ENCODE peak calls at places on chromosomes 6 and 20, in nine cellular contexts. O is vagina, F is left lung, L is AG04450, A is HFFc6, D is CD14-positive monocyte, I is progenitor cell of endocrine pancreas, R is AG09309, K is psoas muscle. W is an unnamed sample.

GRCh38 chr20:15922556-15922955 is 650.7 kb downstream of the KIF16B start:
- DNase-seq in O (no peak), F (no peak), L (no peak), A (no peak), D (no peak), I (no peak), R (no peak), K (no peak), W (no peak)

GRCh38 chr6:36760685-36761435 is 63.2 kb downstream of the RAB44 start:
- DNase-seq in O (no peak), F (no peak), L (no peak), A (no peak), D (peak; percentile 40), I (no peak), R (no peak), K (no peak), W (no peak)

GRCh38 chr6:45661667-45662066 is 283.9 kb upstream of the SUPT3H start:
- DNase-seq in O (no peak), F (no peak), L (no peak), A (peak; percentile 66), D (no peak), I (no peak), R (peak; percentile 62), K (no peak), W (peak; percentile 83)

GRCh38 chr20:728022-728944 is 40.0 kb downstream of the SLC52A3 start:
- DNase-seq in O (no peak), F (peak; percentile 39), L (no peak), A (peak; percentile 3), D (no peak), I (peak; percentile 76), R (no peak), K (peak; percentile 64), W (no peak)

GRCh38 chr20:53767206-53767924 is 173.7 kb upstream of the ZNF217 start:
- DNase-seq in O (no peak), F (no peak), L (no peak), A (no peak), D (no peak), I (no peak), R (no peak), K (no peak), W (no peak)

GRCh38 chr20:19880256-19881079 is 122.4 kb downstream of the RIN2 start:
- DNase-seq in O (no peak), F (no peak), L (peak; percentile 43), A (peak; percentile 72), D (no peak), I (no peak), R (peak; percentile 72), K (no peak), W (no peak)

GRCh38 chr6:43290353-43290904 is 7.6 kb upstream of the SLC22A7 start:
- DNase-seq in O (no peak), F (no peak), L (no peak), A (no peak), D (no peak), I (no peak), R (no peak), K (no peak), W (no peak)

GRCh38 chr20:7094438-7094997 is 327.0 kb downstream of the BMP2 start:
- DNase-seq in O (no peak), F (no peak), L (no peak), A (no peak), D (no peak), I (no peak), R (no peak), K (no peak), W (no peak)

GRCh38 chr6:13563009-13563408 is 11.4 kb upstream of the SIRT5 start:
- DNase-seq in O (no peak), F (no peak), L (no peak), A (no peak), D (no peak), I (no peak), R (no peak), K (no peak), W (no peak)

GRCh38 chr6:108117427-108118358 is 43.2 kb upstream of the OSTM1 start:
- DNase-seq in O (no peak), F (peak; percentile 57), L (no peak), A (no peak), D (peak; percentile 57), I (peak; percentile 24), R (no peak), K (peak; percentile 57), W (no peak)

GRCh38 chr20:51862796-51863195 is 60.5 kb upstream of the SALL4 start:
- DNase-seq in O (no peak), F (no peak), L (no peak), A (peak; percentile 73), D (no peak), I (no peak), R (peak; percentile 62), K (no peak), W (no peak)

GRCh38 chr6:26195376-26195923 is 108.2 kb downstream of the HFE start:
- DNase-seq in O (no peak), F (peak; percentile 96), L (peak; percentile 86), A (peak; percentile 92), D (peak; percentile 88), I (no peak), R (peak; percentile 87), K (peak; percentile 87), W (peak; percentile 87)

GRCh38 chr6:8888468-8888867 is 453.1 kb upstream of the SLC35B3 start:
- DNase-seq in O (no peak), F (no peak), L (no peak), A (no peak), D (no peak), I (no peak), R (no peak), K (no peak), W (no peak)

GRCh38 chr20:5730131-5730530 is 20.1 kb upstream of the SHLD1 start:
- DNase-seq in O (no peak), F (no peak), L (no peak), A (no peak), D (no peak), I (no peak), R (no peak), K (no peak), W (no peak)
- TF ChIP-seq CTCF in O (no peak), F (no peak), L (no peak), A (no peak), D (no peak), I (no peak), R (no peak), K (no peak), W (no peak)

GRCh38 chr6:98945311-98946005 is 2.3 kb downstream of the FBXL4 start:
- DNase-seq in O (no peak), F (no peak), L (no peak), A (no peak), D (no peak), I (no peak), R (no peak), K (no peak), W (no peak)

GRCh38 chr6:98944168-98944567 is 3.6 kb downstream of the FBXL4 start:
- DNase-seq in O (no peak), F (no peak), L (no peak), A (no peak), D (no peak), I (no peak), R (no peak), K (no peak), W (no peak)

GRCh38 chr6:98941319-98941718 is 6.4 kb downstream of the FBXL4 start:
- DNase-seq in O (no peak), F (no peak), L (no peak), A (no peak), D (no peak), I (no peak), R (no peak), K (no peak), W (no peak)

GRCh38 chr6:98944598-98945011 is 3.1 kb downstream of the FBXL4 start:
- DNase-seq in O (no peak), F (no peak), L (no peak), A (peak; percentile 28), D (no peak), I (no peak), R (no peak), K (no peak), W (no peak)

DNA sequence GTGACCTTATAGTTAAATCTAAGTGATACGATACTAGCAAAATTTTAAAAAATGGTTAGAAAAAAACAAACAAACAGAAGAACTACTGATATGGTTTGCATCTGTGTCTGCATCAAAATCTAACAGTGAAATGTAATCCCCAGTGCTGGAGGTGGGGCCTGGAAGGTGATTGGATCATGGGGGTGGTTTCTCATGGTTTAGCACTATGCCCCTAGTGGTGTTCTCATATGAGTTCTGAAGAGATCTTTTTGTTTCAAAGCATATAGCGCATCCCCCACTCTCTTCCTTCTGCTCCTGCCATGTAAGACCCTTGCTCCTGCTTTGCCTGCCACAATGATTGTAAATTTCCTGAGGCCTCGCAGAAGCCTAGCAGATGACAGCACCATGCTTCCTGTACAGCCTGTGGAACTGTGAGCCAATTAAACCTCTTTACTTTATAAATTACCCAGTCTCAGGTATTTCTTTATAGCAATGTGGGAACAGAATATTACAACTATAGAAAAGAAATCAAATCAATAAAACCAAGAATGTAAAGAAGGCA is 5.4 kb downstream of the FBXL4 start:
- DNase-seq in O (no peak), F (no peak), L (no peak), A (no peak), D (no peak), I (no peak), R (no peak), K (no peak), W (no peak)
- TF ChIP-seq CTCF in O (no peak), F (no peak), L (peak; percentile 3), A (peak; percentile 27), D (peak; percentile 22), I (no peak), R (no peak), K (no peak), W (no peak)

DNA sequence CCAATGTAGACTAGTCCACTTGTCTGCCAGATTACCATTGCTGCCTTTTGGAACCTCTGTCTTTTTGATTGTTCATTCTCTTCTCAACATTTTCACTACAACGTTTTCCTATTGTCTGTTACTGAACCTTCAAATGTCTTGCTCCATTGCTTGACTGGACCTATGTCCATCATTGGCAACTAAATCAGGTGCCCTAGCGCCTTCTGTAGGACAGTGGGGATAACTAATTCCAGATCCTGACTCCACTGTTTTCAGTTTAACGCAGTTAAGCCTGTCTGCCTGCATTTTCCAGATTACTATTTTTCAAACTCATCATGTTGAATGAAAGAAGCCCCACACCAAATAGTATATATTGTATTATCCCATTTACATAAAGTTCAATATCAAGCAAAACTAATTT is 433.6 kb downstream of the RNF144B start:
- DNase-seq in O (no peak), F (no peak), L (no peak), A (no peak), D (no peak), I (no peak), R (no peak), K (no peak), W (no peak)
- TF ChIP-seq CTCF in O (no peak), F (no peak), L (no peak), A (no peak), D (no peak), I (no peak), R (no peak), K (no peak), W (no peak)

GRCh38 chr20:33679758-33680485 is 5.7 kb upstream of the NECAB3 start:
- DNase-seq in O (no peak), F (no peak), L (no peak), A (no peak), D (no peak), I (no peak), R (no peak), K (no peak), W (no peak)
- TF ChIP-seq CTCF in O (no peak), F (no peak), L (no peak), A (no peak), D (no peak), I (no peak), R (no peak), K (no peak), W (no peak)

W was measured in AG09319.